ENCODE peak calls at places on chromosomes 12 and 14, in eight cellular contexts. Z, T, O, D, C, Q, I and X are unnamed samples.

GRCh38 chr14:95697764-95698163 is 11.5 kb downstream of the TCL1B start:
- DNase-seq in Z (no peak), T (peak), O (no peak), D (peak), C (no peak), Q (no peak), I (no peak), X (no peak)

GRCh38 chr14:84254205-84254788 is 1275.6 kb upstream of the FLRT2 start:
- DNase-seq in Z (no peak), T (no peak), O (no peak), D (no peak), C (no peak), Q (no peak), I (no peak), X (no peak)

GRCh38 chr14:72291908-72292688 is 359.9 kb downstream of the RGS6 start:
- DNase-seq in Z (peak), T (peak), O (no peak), D (peak), C (peak), Q (peak), I (peak), X (peak)

GRCh38 chr12:4562034-4562657 is at the start of gene DYRK4:
- DNase-seq in Z (peak), T (no peak), O (peak), D (peak), C (no peak), Q (peak), I (peak), X (peak)

GRCh38 chr12:98591209-98591608 is 2.3 kb upstream of the SLC25A3 start:
- DNase-seq in Z (no peak), T (peak), O (no peak), D (no peak), C (no peak), Q (no peak), I (no peak), X (no peak)

GRCh38 chr14:81247271-81247766 is 26.6 kb upstream of the GTF2A1 start:
- DNase-seq in Z (no peak), T (no peak), O (no peak), D (no peak), C (no peak), Q (no peak), I (peak), X (no peak)

GRCh38 chr14:104517426-104517825 is 62.1 kb upstream of the C14orf180 start:
- DNase-seq in Z (no peak), T (no peak), O (no peak), D (no peak), C (no peak), Q (no peak), I (no peak), X (no peak)

GRCh38 chr12:14239350-14239934 is 126.0 kb upstream of the ATF7IP start:
- DNase-seq in Z (peak), T (peak), O (no peak), D (peak), C (no peak), Q (peak), I (peak), X (peak)

GRCh38 chr12:116539905-116540482 is 19.2 kb upstream of the MAP1LC3B2 start:
- DNase-seq in Z (peak), T (no peak), O (no peak), D (no peak), C (no peak), Q (no peak), I (peak), X (no peak)

GRCh38 chr12:25069221-25069620 is 120.3 kb upstream of the BCAT1 start:
- DNase-seq in Z (no peak), T (no peak), O (no peak), D (no peak), C (no peak), Q (no peak), I (no peak), X (no peak)

GRCh38 chr12:25074113-25074512 is 120.8 kb downstream of the DNAI7 start:
- DNase-seq in Z (no peak), T (no peak), O (no peak), D (no peak), C (no peak), Q (no peak), I (peak), X (no peak)

GRCh38 chr12:25071366-25071765 is 122.5 kb upstream of the BCAT1 start:
- DNase-seq in Z (no peak), T (no peak), O (no peak), D (no peak), C (no peak), Q (no peak), I (no peak), X (no peak)

GRCh38 chr12:25074954-25075353 is 120.0 kb downstream of the DNAI7 start:
- DNase-seq in Z (no peak), T (no peak), O (no peak), D (peak), C (no peak), Q (no peak), I (no peak), X (no peak)

DNA sequence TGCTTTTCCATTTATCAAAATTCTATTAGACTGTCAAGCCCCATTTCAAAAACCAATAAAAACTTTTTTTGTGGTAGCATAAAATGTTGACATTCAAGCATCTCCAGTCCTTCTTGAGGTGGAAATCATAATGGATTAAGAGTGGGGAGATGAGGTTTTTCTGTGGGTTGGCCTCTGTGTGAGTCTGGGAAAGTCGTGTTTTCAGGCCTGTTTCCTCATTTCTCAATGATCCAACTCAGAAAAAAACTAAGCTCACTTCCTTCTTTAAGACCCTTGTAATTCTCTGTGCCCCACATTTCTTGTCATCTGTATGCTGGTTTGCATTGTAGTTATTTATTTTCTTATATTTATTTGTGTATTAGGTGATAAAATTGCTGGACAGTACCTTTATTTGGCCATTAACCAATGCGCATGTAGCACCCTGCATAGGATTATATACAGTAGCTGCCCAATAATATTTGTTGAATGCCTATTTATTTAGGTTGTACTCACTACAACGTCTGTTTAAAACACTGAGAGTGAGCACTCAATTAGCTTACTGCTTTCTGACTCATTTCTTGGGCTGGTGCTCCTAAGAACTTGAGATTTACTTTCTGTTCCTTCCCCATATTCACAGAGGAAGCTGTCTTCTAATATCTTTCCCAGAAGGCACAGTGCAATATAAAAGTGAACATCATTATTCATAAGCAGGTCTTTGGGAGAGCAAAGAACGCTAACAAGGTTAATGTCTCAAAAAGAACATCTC is 121.9 kb downstream of the DNAI7 start:
- DNase-seq in Z (no peak), T (no peak), O (no peak), D (no peak), C (no peak), Q (no peak), I (no peak), X (no peak)
- TF ChIP-seq CTCF in Z (no peak), T (no peak), O (no peak), D (no peak), C (no peak), Q (no peak), I (no peak), X (no peak)

DNA sequence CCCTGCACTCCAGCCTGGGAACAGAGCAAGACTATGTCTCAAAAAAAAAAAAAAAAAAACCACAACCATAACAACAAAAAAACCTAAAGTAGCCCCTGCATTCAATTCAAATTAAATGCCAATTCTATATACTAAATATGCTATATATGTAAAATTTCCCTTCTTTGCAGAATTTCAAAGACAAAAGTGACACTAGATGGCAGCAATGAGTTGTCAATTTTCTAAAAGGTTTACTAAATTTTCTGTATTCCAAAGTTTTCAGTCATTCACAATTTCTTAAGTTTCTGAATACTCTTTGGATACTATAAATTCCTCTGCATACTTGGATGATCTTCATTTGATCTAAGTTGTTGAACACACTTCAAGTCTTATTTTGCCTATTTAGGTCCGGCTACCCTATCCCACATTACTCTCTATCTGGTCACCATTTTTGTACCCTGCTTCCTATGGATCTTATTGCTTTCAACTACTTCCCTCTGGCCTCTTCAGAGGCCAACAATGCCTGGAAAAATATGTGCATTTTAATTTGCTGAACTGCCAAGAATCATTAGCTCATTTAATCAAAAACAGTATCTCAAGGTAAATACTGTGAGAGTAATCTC is 27.9 kb downstream of the HNRNPC start:
- DNase-seq in Z (no peak), T (peak), O (no peak), D (no peak), C (no peak), Q (no peak), I (no peak), X (no peak)
- TF ChIP-seq CTCF in Z (no peak), T (peak), O (peak), D (peak), C (no peak), Q (peak), I (peak), X (peak)

GRCh38 chr12:120944645-120945217 is 33.6 kb upstream of the HNF1A start:
- DNase-seq in Z (peak), T (peak), O (peak), D (peak), C (no peak), Q (peak), I (peak), X (peak)
- TF ChIP-seq CTCF in Z (peak), T (peak), O (peak), D (peak), C (peak), Q (peak), I (peak), X (peak)

GRCh38 chr14:79280400-79280670 is 931.0 kb downstream of the DIO2 start:
- DNase-seq in Z (no peak), T (no peak), O (no peak), D (no peak), C (no peak), Q (no peak), I (no peak), X (no peak)
- TF ChIP-seq CTCF in Z (no peak), T (no peak), O (no peak), D (no peak), C (no peak), Q (no peak), I (no peak), X (no peak)

GRCh38 chr14:65330416-65330815 is 82.1 kb upstream of the FUT8 start:
- DNase-seq in Z (no peak), T (no peak), O (no peak), D (no peak), C (no peak), Q (no peak), I (peak), X (no peak)

GRCh38 chr14:65329911-65330310 is 82.6 kb upstream of the FUT8 start:
- DNase-seq in Z (no peak), T (peak), O (no peak), D (no peak), C (no peak), Q (no peak), I (no peak), X (no peak)

GRCh38 chr14:65332141-65332871 is 80.2 kb upstream of the FUT8 start:
- DNase-seq in Z (peak), T (peak), O (no peak), D (no peak), C (no peak), Q (no peak), I (no peak), X (no peak)

GRCh38 chr14:65329481-65329880 is 83.0 kb upstream of the FUT8 start:
- DNase-seq in Z (no peak), T (no peak), O (no peak), D (no peak), C (no peak), Q (no peak), I (no peak), X (no peak)

DNA sequence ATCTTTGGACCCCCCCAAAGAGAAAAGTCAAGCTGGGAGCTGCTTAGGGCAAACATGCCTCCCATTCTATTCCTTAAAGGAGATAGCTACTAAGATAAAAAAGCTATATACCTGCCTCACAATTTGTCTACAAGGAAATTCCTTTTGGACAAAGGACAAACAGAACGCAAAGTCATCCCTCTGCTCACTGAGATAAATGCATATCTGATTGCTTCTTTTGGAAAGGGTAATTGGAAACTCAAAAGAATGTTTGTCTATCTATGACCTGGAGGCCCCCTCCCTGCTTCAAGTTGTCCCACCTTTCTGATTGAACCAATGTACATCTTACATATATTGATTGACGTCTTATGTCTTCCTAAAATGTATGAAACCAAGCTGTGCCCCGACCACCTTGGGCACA is 80.9 kb upstream of the FUT8 start:
- DNase-seq in Z (no peak), T (no peak), O (no peak), D (no peak), C (no peak), Q (no peak), I (no peak), X (no peak)
- TF ChIP-seq CTCF in Z (no peak), T (no peak), O (no peak), D (no peak), C (no peak), Q (no peak), I (no peak), X (no peak)

GRCh38 chr12:124661382-124661781 is 94.0 kb upstream of the NCOR2 start:
- DNase-seq in Z (no peak), T (no peak), O (no peak), D (no peak), C (no peak), Q (no peak), I (no peak), X (no peak)
- TF ChIP-seq CTCF in Z (no peak), T (no peak), O (no peak), D (no peak), C (no peak), Q (no peak), I (no peak), X (no peak)

DNA sequence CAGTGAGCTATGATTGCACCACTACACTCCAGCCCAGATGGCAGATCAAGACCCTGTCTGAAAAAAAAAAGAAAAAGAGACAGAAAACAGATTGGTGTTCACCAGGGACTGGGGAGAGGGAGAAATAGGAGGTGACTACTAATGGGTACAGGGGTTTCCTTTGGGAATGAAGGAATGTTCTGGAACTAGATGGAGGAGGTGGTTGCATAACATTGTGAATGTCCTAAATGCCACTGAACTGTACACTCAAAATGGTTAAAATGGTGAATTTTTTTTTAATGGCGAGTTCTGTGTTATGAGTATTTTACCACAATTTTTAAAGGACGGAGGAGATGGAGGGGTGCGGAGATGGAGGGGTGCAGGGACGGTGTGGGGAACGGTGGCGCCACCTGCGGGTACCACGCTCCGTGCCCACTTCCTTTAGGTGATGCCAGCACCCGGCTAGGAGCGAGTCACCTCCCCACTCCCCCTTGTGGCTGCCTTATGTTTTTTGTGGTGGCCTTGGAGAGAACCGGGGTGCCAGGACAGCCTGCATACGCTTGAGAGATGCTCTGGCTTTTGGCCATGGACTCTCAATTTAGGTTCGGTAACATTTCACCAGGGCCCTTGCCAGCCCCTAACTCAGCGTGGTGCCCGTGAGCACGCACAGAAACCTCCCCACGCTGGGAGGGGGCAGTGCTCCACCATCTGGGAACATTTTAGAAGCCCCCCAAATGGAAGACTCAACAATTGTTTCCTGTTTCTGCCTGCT is 16.1 kb downstream of the UBC start:
- DNase-seq in Z (peak), T (peak), O (peak), D (peak), C (no peak), Q (peak), I (peak), X (peak)
- TF ChIP-seq CTCF in Z (peak), T (peak), O (peak), D (peak), C (peak), Q (peak), I (peak), X (peak)

GRCh38 chr14:38646391-38646790 is 390.5 kb upstream of the CLEC14A start:
- DNase-seq in Z (no peak), T (no peak), O (no peak), D (no peak), C (no peak), Q (no peak), I (no peak), X (no peak)
- TF ChIP-seq CTCF in Z (no peak), T (no peak), O (no peak), D (no peak), C (no peak), Q (no peak), I (no peak), X (no peak)